ENCODE peak calls at places on chromosome 10, in five cellular contexts. T, Z, N, P and J are unnamed samples. For H3K36me3, the result is how much of the 10 kb centered on the place peaks cover.

GRCh38 chr10:35572583-35572982 is 32.6 kb upstream of the GJD4 start:
- DNase-seq in T (no peak), Z (no peak), N (no peak), P (no peak), J (no peak)

GRCh38 chr10:7686351-7687171 is 16.6 kb upstream of the ITIH2 start:
- DNase-seq in Z (no peak), T (no peak), P (no peak), N (no peak), J (no peak)

GRCh38 chr10:131852161-131852822 is 48.5 kb upstream of the PPP2R2D start:
- DNase-seq in N (no peak), Z (no peak), P (no peak), T (peak), J (no peak)

GRCh38 chr10:102476466-102477141 is 25.3 kb upstream of the C10orf95 start:
- DNase-seq in P (no peak), N (no peak), T (no peak), Z (no peak), J (no peak)

GRCh38 chr10:9682812-9683211 is 1334.9 kb upstream of the CELF2 start:
- DNase-seq in P (no peak), T (no peak), Z (no peak), N (no peak), J (no peak)

GRCh38 chr10:103154464-103155299 is 38.4 kb downstream of the NT5C2 start:
- DNase-seq in Z (no peak), P (no peak), T (no peak), N (no peak), J (no peak)

GRCh38 chr10:11936389-11937152 is 106.0 kb downstream of the UPF2 start:
- DNase-seq in P (no peak), T (no peak), N (no peak), Z (no peak), J (no peak)

GRCh38 chr10:131697461-131698128 is 203.2 kb upstream of the PPP2R2D start:
- DNase-seq in Z (peak), T (no peak), P (peak), N (no peak), J (no peak)

GRCh38 chr10:23399701-23400144 is 39.2 kb upstream of the OTUD1 start:
- DNase-seq in N (no peak), P (no peak), T (no peak), Z (peak), J (no peak)

GRCh38 chr10:33129987-33130386 is 172.0 kb upstream of the ITGB1 start:
- DNase-seq in Z (no peak), P (no peak), T (no peak), N (no peak), J (no peak)

GRCh38 chr10:124263726-124264125 is 155.0 kb downstream of the OAT start:
- DNase-seq in N (no peak), T (no peak), Z (no peak), P (no peak), J (no peak)

GRCh38 chr10:26438534-26439269 is 561 bp downstream of the APBB1IP start:
- DNase-seq in Z (no peak), T (peak), N (no peak), P (peak), J (peak)

GRCh38 chr10:16519250-16519907 is 2.3 kb downstream of the C1QL3 start:
- DNase-seq in T (no peak), P (no peak), Z (no peak), N (no peak), J (no peak)

GRCh38 chr10:58930497-58930896 is 245.9 kb upstream of the PHYHIPL start:
- DNase-seq in T (no peak), Z (no peak), P (no peak), N (no peak), J (no peak)

GRCh38 chr10:77144664-77145063 is 492.9 kb downstream of the KCNMA1 start:
- DNase-seq in P (no peak), Z (no peak), T (no peak), N (no peak), J (no peak)

GRCh38 chr10:19532411-19532810 is 283.8 kb upstream of the PLXDC2 start:
- DNase-seq in Z (no peak), T (no peak), N (no peak), P (no peak), J (no peak)

GRCh38 chr10:63409465-63410027 is 56.2 kb downstream of the JMJD1C start:
- DNase-seq in T (no peak), Z (no peak), N (no peak), P (peak), J (no peak)

GRCh38 chr10:110978204-110978603 is 58.8 kb downstream of the SHOC2 start:
- DNase-seq in N (no peak), Z (no peak), T (no peak), P (no peak), J (no peak)

GRCh38 chr10:95500649-95501048 is 60.5 kb downstream of the SORBS1 start:
- DNase-seq in N (no peak), Z (no peak), T (no peak), P (no peak), J (no peak)

GRCh38 chr10:79179404-79180309 is 110.9 kb downstream of the ZMIZ1 start:
- DNase-seq in N (no peak), P (peak), Z (no peak), T (no peak), J (no peak)

GRCh38 chr10:12333382-12334185 is 15.8 kb upstream of the CAMK1D start:
- DNase-seq in T (peak), N (no peak), P (peak), Z (peak), J (no peak)

GRCh38 chr10:96306516-96306915 is 2.3 kb downstream of the DNTT start:
- DNase-seq in Z (peak), N (no peak), P (no peak), T (peak), J (no peak)

GRCh38 chr10:62617702-62618451 is 186.6 kb upstream of the ADO start:
- DNase-seq in P (no peak), T (no peak), N (no peak), Z (no peak), J (no peak)

GRCh38 chr10:117925369-117925768 is 121.4 kb downstream of the RAB11FIP2 start:
- DNase-seq in Z (no peak), T (no peak), P (no peak), N (no peak), J (no peak)

GRCh38 chr10:117271427-117271826 is 30.5 kb downstream of the SLC18A2 start:
- DNase-seq in Z (no peak), N (no peak), T (no peak), P (no peak), J (no peak)

GRCh38 chr10:35335133-35335532 is 1.2 kb upstream of the CCNY start:
- DNase-seq in P (no peak), N (no peak), T (no peak), Z (no peak), J (no peak)

GRCh38 chr10:73914036-73914435 is 3.1 kb downstream of the PLAU start:
- DNase-seq in T (no peak), P (no peak), Z (no peak), N (no peak), J (no peak)
- H3K36me3 ChIP-seq in T (under half), P (under half), Z (under half), N (under half), J (under half)

GRCh38 chr10:99708428-99709010 is 23.4 kb downstream of the COX15 start:
- DNase-seq in P (no peak), T (no peak), N (no peak), Z (no peak), J (no peak)
- H3K36me3 ChIP-seq in P (half or more), T (under half), N (under half), Z (under half), J (under half)

DNA sequence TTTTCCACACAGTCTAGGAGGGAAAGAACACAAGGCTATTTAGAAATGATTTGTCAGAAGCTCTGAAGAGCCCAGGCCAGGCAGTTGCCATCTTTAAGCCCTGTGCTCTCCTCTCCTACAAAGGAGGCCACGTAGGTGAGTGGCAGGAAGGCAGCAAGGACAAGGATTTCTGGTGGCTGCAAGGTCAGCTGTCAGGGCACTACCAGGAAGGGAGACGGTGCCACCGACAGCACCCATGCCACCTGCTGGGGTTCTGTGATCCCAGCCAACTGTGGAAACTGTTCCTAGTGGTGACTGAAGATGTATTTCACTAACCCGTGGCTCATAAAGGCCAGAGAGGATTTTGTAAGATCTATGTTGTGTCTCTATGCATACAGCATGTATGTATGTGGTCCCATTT is 15.8 kb downstream of the BCCIP start:
- DNase-seq in T (no peak), N (no peak), Z (no peak), P (no peak), J (no peak)
- H3K36me3 ChIP-seq in T (half or more), N (under half), Z (half or more), P (half or more), J (under half)

GRCh38 chr10:14859043-14859442 is 19.6 kb upstream of the SUV39H2 start:
- DNase-seq in T (no peak), N (no peak), P (no peak), Z (no peak), J (no peak)
- H3K36me3 ChIP-seq in T (under half), N (under half), P (under half), Z (under half), J (under half)

GRCh38 chr10:101035916-101036702 is 5.1 kb downstream of the SFXN3 start:
- DNase-seq in T (no peak), P (no peak), Z (no peak), N (no peak), J (no peak)

GRCh38 chr10:101036726-101037125 is 5.7 kb downstream of the SFXN3 start:
- DNase-seq in P (no peak), N (no peak), T (no peak), Z (no peak), J (no peak)

GRCh38 chr10:101032637-101033201 is 1.7 kb downstream of the SFXN3 start:
- DNase-seq in Z (peak), T (peak), N (no peak), P (peak), J (peak)

GRCh38 chr10:101038486-101038885 is 7.5 kb downstream of the SFXN3 start:
- DNase-seq in T (no peak), Z (no peak), N (no peak), P (no peak), J (no peak)

DNA sequence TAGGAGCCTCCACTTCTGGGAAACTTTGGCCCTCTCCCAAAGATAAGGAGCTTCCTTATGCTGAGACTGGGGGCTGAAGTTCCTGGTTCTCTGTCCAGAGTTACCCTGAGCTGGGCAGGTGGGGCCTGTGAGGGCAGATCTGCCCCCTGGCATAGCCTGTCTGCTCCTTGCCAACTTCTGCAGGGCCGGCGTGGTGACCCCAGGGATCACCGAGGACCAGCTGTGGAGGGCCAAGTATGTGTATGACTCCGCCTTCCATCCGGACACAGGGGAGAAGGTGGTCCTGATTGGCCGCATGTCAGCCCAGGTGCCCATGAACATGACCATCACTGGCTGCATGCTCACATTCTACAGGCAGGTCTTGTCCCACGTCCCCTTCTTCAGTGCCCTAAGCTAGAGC is 4.3 kb downstream of the SFXN3 start:
- DNase-seq in T (no peak), N (no peak), Z (no peak), P (no peak), J (no peak)
- H3K36me3 ChIP-seq in T (under half), N (under half), Z (half or more), P (half or more), J (half or more)

GRCh38 chr10:86755740-86756510 is 494 bp upstream of the BMPR1A start:
- DNase-seq in Z (peak), T (peak), P (peak), N (no peak), J (peak)

GRCh38 chr10:86758231-86759072 is 2.0 kb downstream of the BMPR1A start:
- DNase-seq in T (no peak), P (no peak), N (no peak), Z (no peak), J (no peak)

GRCh38 chr10:86756511-86757109 is at the start of gene BMPR1A:
- DNase-seq in N (peak), Z (peak), P (peak), T (peak), J (no peak)

GRCh38 chr10:86755454-86755739 is 1.0 kb upstream of the BMPR1A start:
- DNase-seq in Z (no peak), P (no peak), N (no peak), T (no peak), J (no peak)

DNA sequence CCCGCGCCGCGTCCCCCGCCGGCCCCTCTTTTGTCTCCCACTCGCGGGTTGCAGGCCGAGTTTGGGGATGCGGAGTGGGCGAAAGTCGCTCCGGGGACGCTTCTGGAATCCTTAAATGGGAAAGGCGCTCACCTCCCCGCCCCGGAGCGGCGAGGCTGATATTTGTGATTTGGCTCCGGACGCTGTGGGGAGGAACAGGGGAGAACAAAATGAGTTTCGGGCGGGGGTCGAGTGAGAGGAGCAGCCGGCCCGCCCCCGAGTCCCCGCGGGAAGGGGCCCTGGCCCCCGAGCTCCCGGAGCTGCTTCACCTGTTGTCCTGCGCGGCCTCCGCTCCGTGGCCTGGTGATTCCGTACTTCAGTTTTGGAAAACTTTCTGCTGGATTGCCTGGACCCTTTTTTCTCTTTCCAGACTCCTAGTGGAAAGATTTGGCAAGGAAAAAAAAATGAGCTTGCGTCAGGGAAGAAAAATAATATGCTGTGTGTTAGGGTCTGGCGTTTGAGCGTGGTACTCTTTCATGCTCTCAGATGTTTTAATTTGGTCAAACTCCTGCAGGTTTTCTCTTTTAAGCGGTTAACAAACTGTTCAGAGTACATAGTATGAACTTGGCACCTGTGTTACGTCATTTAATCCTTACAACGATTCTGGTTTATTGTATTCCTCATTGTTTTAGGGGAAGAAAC is 831 bp downstream of the BMPR1A start:
- DNase-seq in T (peak), P (no peak), Z (peak), N (no peak), J (peak)
- H3K36me3 ChIP-seq in T (under half), P (under half), Z (under half), N (under half), J (under half)

DNA sequence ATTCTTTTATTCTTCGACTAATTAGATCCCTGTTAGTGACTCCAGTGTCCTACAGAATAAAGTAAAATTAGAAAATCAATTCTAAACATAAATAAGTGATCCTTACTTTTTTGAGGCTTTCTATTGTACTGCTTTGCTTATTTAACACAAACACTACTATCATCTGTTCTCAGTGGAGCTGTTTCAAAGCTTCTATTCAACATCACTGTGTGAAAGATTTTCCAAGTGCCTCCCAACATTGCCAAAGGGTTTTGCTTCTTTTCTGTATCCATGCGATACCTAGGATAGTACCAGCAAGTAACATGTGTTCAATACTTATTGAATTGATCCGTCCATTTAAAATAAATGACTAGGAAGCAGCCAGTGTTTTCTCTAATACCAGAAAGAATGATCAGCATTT is 125.7 kb downstream of the ARHGAP21 start:
- DNase-seq in T (no peak), Z (no peak), P (no peak), N (no peak), J (no peak)
- H3K36me3 ChIP-seq in T (half or more), Z (half or more), P (half or more), N (under half), J (under half)

DNA sequence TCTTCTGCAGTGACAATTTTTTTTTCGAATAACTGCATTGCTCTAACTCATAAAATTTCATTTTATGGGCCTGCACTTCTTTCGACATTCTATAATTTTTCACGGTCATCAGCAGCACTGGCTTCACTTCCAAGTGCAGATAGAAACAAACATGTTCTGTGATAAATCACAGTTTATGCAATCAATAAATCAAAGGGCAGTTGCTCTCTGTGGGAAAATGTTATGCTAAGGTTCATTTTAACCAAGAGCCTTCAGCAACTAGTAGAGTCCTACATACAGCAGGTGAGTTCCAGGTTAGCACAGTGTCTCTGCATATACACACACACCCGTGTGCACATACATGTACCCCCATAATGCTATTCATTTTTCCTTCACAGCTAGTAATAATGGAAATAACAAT is 100.0 kb downstream of the GPAM start:
- DNase-seq in P (no peak), T (no peak), N (no peak), Z (no peak), J (no peak)
- H3K36me3 ChIP-seq in P (under half), T (under half), N (under half), Z (under half), J (under half)

DNA sequence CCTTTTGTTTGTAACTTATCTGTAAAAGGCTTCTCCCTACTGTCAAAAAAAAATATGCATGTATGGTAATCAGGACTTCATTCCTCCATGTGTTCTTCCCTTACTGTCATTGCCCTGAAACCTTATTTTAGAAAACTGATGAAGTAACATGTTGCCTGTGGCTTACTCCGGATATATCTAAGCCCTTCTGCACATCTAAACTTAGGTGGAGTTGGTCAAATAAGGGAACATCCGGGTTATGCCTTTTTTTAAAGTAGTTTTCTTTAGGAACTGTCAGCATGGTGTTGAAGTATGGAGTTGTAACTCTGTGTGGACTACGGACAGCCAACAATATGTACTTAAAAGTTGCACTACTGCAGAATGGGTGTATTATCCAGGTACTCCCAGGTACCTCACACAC is 6.1 kb downstream of the SAR1A start:
- DNase-seq in N (no peak), P (no peak), T (no peak), Z (no peak), J (no peak)
- H3K36me3 ChIP-seq in N (under half), P (half or more), T (under half), Z (under half), J (under half)